ENCODE peak calls at places on chromosomes 7 and 10, in five cellular contexts. H is PC-9, T is OCI-LY7, R is lung, X is A549. N is an unnamed sample.

GRCh38 chr7:120609136-120609753 is 248.7 kb downstream of the TSPAN12 start:
- DNase-seq in H (no peak), T (no peak), R (no peak), X (no peak), N (no peak)

GRCh38 chr10:132265878-132266496 is 41.8 kb downstream of the STK32C start:
- DNase-seq in H (no peak), T (no peak), R (no peak), X (no peak), N (no peak)

GRCh38 chr10:22690614-22691431 is 23.6 kb downstream of the PIP4K2A start:
- DNase-seq in H (peak; percentile 82), T (no peak), R (no peak), X (no peak), N (no peak)

GRCh38 chr10:126104767-126105166 is 208.4 kb downstream of the FANK1 start:
- DNase-seq in H (no peak), T (no peak), R (no peak), X (no peak), N (no peak)

GRCh38 chr10:103470755-103471653 is 8.0 kb downstream of the CALHM3 start:
- DNase-seq in H (peak; percentile 63), T (peak; percentile 90), R (peak; percentile 45), X (no peak), N (no peak)

GRCh38 chr7:111312966-111313365 is 222.0 kb downstream of the LRRN3 start:
- DNase-seq in H (no peak), T (peak; percentile 1), R (no peak), X (peak; percentile 27), N (no peak)

GRCh38 chr7:159175792-159176191 is 31.1 kb upstream of the VIPR2 start:
- DNase-seq in H (no peak), T (no peak), R (no peak), X (no peak), N (no peak)

GRCh38 chr7:79622781-79623180 is 169.3 kb upstream of the MAGI2 start:
- DNase-seq in H (peak; percentile 71), T (no peak), R (no peak), X (no peak), N (no peak)

GRCh38 chr7:79317728-79318127 is 135.7 kb downstream of the MAGI2 start:
- DNase-seq in H (peak; percentile 71), T (no peak), R (no peak), X (peak; percentile 85), N (peak; percentile 84)

GRCh38 chr7:11780267-11780666 is 51.7 kb downstream of the THSD7A start:
- DNase-seq in H (no peak), T (no peak), R (no peak), X (no peak), N (no peak)

GRCh38 chr10:19731560-19731959 is 84.7 kb upstream of the PLXDC2 start:
- DNase-seq in H (no peak), T (no peak), R (no peak), X (no peak), N (no peak)

GRCh38 chr7:123372368-123372767 is 162.0 kb downstream of the IQUB start:
- DNase-seq in H (no peak), T (no peak), R (no peak), X (no peak), N (peak; percentile 3)

GRCh38 chr10:99667108-99667751 is 7.9 kb downstream of the ENTPD7 start:
- DNase-seq in H (peak; percentile 97), T (no peak), R (no peak), X (peak; percentile 49), N (peak; percentile 64)

GRCh38 chr7:83695126-83695960 is 46.4 kb upstream of the SEMA3E start:
- DNase-seq in H (no peak), T (no peak), R (no peak), X (no peak), N (no peak)

GRCh38 chr10:117541405-117541908 is 1.1 kb upstream of the EMX2 start:
- DNase-seq in H (no peak), T (no peak), R (no peak), X (no peak), N (peak; percentile 37)

GRCh38 chr7:44767912-44768662 is 19.4 kb downstream of the ZMIZ2 start:
- DNase-seq in H (peak; percentile 30), T (no peak), R (no peak), X (no peak), N (no peak)

GRCh38 chr7:142434666-142435174 is 176.9 kb upstream of the PRSS58 start:
- DNase-seq in H (no peak), T (no peak), R (no peak), X (no peak), N (no peak)

GRCh38 chr10:104577171-104577570 is 63.9 kb upstream of the SORCS3 start:
- DNase-seq in H (no peak), T (no peak), R (peak; percentile 6), X (no peak), N (no peak)

GRCh38 chr10:104580321-104580720 is 60.8 kb upstream of the SORCS3 start:
- DNase-seq in H (no peak), T (no peak), R (peak; percentile 27), X (no peak), N (peak; percentile 59)

GRCh38 chr10:104576611-104577010 is 64.5 kb upstream of the SORCS3 start:
- DNase-seq in H (no peak), T (no peak), R (peak; percentile 15), X (no peak), N (no peak)

GRCh38 chr10:104580774-104581675 is 60.1 kb upstream of the SORCS3 start:
- DNase-seq in H (no peak), T (peak; percentile 50), R (peak; percentile 74), X (peak; percentile 63), N (peak; percentile 74)

DNA sequence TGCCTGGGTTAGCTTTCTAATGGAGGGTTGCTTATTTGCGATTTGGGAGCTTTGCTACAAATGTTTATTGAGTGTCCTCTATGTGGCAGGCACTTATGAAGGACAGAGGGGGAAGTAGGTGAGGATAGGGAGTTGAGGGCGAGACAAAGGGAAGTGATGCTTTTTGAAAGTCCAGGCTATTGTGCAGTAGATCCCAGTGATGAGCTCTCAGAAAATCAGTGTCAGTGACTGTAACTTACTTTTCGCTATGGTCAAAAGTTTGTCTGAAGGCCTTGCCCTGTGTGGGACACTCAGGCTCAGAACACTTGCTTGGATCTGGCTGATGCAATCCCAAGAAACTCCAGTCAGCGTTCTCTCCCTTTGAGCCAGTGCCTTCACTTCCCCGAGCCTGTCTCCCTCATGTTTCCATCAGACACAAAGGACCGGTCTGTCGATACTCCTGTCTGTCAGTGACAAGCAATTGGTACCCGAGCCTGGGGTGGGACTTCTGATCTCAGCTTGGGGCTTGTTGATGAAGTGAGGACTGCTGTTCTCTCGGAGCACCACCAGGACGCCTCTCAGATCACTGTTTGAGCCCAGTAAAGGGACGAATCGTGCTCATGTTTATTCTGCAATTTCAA is 63.1 kb upstream of the SORCS3 start:
- DNase-seq in H (no peak), T (no peak), R (peak; percentile 21), X (no peak), N (no peak)
- TF ChIP-seq CTCF in H (no peak), T (no peak), R (no peak), X (no peak), N (no peak)

GRCh38 chr10:30850776-30851175 is 180.9 kb downstream of the ZNF438 start:
- DNase-seq in H (no peak), T (no peak), R (no peak), X (no peak), N (no peak)

GRCh38 chr10:30858499-30858898 is 173.2 kb downstream of the ZNF438 start:
- DNase-seq in H (no peak), T (no peak), R (no peak), X (no peak), N (no peak)

GRCh38 chr10:30857803-30858202 is 173.9 kb downstream of the ZNF438 start:
- DNase-seq in H (no peak), T (no peak), R (peak; percentile 64), X (no peak), N (no peak)

GRCh38 chr10:30854656-30855055 is 177.0 kb downstream of the ZNF438 start:
- DNase-seq in H (no peak), T (no peak), R (no peak), X (no peak), N (no peak)

GRCh38 chr10:30855131-30855530 is 176.5 kb downstream of the ZNF438 start:
- DNase-seq in H (no peak), T (no peak), R (no peak), X (no peak), N (no peak)
- H3K27ac ChIP-seq in H (no peak overlapping the region), T (no peak overlapping the region), R (no peak overlapping the region), X (no peak overlapping the region), N (no peak overlapping the region)

GRCh38 chr10:287814-288213 is 152.6 kb downstream of the ZMYND11 start:
- DNase-seq in H (no peak), T (no peak), R (no peak), X (no peak), N (no peak)
- TF ChIP-seq CTCF in H (peak; percentile 43), T (peak; percentile 26), R (no peak), X (peak; percentile 20), N (peak; percentile 50)

GRCh38 chr7:143934526-143935340 is at the start of gene OR2F2:
- DNase-seq in H (no peak), T (no peak), R (no peak), X (no peak), N (no peak)
- H3K27ac ChIP-seq in H (no peak within 1 kb of the TSS), T (no peak within 1 kb of the TSS), R (no peak within 1 kb of the TSS), X (no peak within 1 kb of the TSS), N (no peak within 1 kb of the TSS)

GRCh38 chr7:150341263-150342118 is at the start of gene RARRES2:
- DNase-seq in H (no peak), T (no peak), R (peak; percentile 49), X (no peak), N (no peak)
- TF ChIP-seq CTCF in H (no peak), T (no peak), R (no peak), X (no peak), N (no peak)

GRCh38 chr10:14658331-14659122 is 116.2 kb downstream of the FAM107B start:
- DNase-seq in H (peak; percentile 95), T (peak; percentile 50), R (no peak), X (peak; percentile 95), N (peak; percentile 91)

GRCh38 chr10:14661818-14662217 is 112.9 kb downstream of the FAM107B start:
- DNase-seq in H (no peak), T (no peak), R (no peak), X (no peak), N (no peak)

GRCh38 chr10:14660872-14661271 is 113.8 kb downstream of the FAM107B start:
- DNase-seq in H (no peak), T (peak; percentile 46), R (no peak), X (no peak), N (no peak)

GRCh38 chr10:14656052-14656451 is 118.6 kb downstream of the FAM107B start:
- DNase-seq in H (no peak), T (no peak), R (no peak), X (no peak), N (no peak)

GRCh38 chr10:14659626-14660196 is 115.0 kb downstream of the FAM107B start:
- DNase-seq in H (no peak), T (peak; percentile 94), R (no peak), X (no peak), N (no peak)
- H3K27ac ChIP-seq in H (peak overlapping the region; percentile 86), T (peak overlapping the region; percentile 96), R (no peak overlapping the region), X (peak overlapping the region; percentile 92), N (no peak overlapping the region)

GRCh38 chr7:70321016-70321415 is 722.7 kb downstream of the AUTS2 start:
- DNase-seq in H (no peak), T (no peak), R (no peak), X (no peak), N (peak; percentile 54)

GRCh38 chr7:70322786-70323185 is 724.5 kb downstream of the AUTS2 start:
- DNase-seq in H (no peak), T (no peak), R (no peak), X (no peak), N (no peak)

GRCh38 chr7:70325509-70326101 is 727.3 kb downstream of the AUTS2 start:
- DNase-seq in H (no peak), T (no peak), R (no peak), X (peak; percentile 13), N (peak; percentile 74)
- TF ChIP-seq CTCF in H (no peak), T (no peak), R (no peak), X (no peak), N (no peak)

GRCh38 chr7:26308551-26308950 is 16.9 kb downstream of the SNX10 start:
- DNase-seq in H (no peak), T (no peak), R (no peak), X (no peak), N (no peak)
- H3K27ac ChIP-seq in H (no peak overlapping the region), T (no peak overlapping the region), R (no peak overlapping the region), X (no peak overlapping the region), N (no peak overlapping the region)